ENCODE peak calls at places on chromosomes 2 and 18, in five cellular contexts. One of them, this sample, is unnamed. For H3K9me3, the result is how much of the 10 kb centered on the place peaks cover.

GRCh38 chr2:67214585-67215184 is 182.4 kb upstream of the ETAA1 start:
- DNase-seq in neuronal stem cell: no peak
- DNase-seq in body of pancreas: no peak
- DNase-seq in right cardiac atrium: no peak
- DNase-seq in IMR-90: no peak
- DNase-seq in this sample: no peak

GRCh38 chr2:121748202-121748601 is 7.2 kb upstream of the TSN start:
- DNase-seq in neuronal stem cell: no peak
- DNase-seq in body of pancreas: no peak
- DNase-seq in right cardiac atrium: no peak
- DNase-seq in IMR-90: peak
- DNase-seq in this sample: no peak

GRCh38 chr2:96142217-96143113 is 2.8 kb downstream of the DUSP2 start:
- DNase-seq in neuronal stem cell: no peak
- DNase-seq in body of pancreas: peak
- DNase-seq in right cardiac atrium: no peak
- DNase-seq in IMR-90: no peak
- DNase-seq in this sample: peak

GRCh38 chr2:71223767-71224333 is 3.1 kb downstream of the PAIP2B start:
- DNase-seq in neuronal stem cell: peak
- DNase-seq in body of pancreas: peak
- DNase-seq in right cardiac atrium: peak
- DNase-seq in IMR-90: peak
- DNase-seq in this sample: peak

GRCh38 chr2:201440182-201440581 is 11.1 kb downstream of the TRAK2 start:
- DNase-seq in neuronal stem cell: no peak
- DNase-seq in body of pancreas: peak
- DNase-seq in right cardiac atrium: no peak
- DNase-seq in IMR-90: no peak
- DNase-seq in this sample: peak

GRCh38 chr2:190678444-190679162 is 29.7 kb downstream of the NAB1 start:
- DNase-seq in neuronal stem cell: no peak
- DNase-seq in body of pancreas: no peak
- DNase-seq in right cardiac atrium: no peak
- DNase-seq in IMR-90: peak
- DNase-seq in this sample: no peak

GRCh38 chr2:33375054-33375453 is 101.4 kb upstream of the RASGRP3 start:
- DNase-seq in neuronal stem cell: no peak
- DNase-seq in body of pancreas: no peak
- DNase-seq in right cardiac atrium: no peak
- DNase-seq in IMR-90: peak
- DNase-seq in this sample: no peak

GRCh38 chr2:65378308-65378689 is 54.1 kb downstream of the SPRED2 start:
- DNase-seq in neuronal stem cell: no peak
- DNase-seq in body of pancreas: no peak
- DNase-seq in right cardiac atrium: no peak
- DNase-seq in IMR-90: no peak
- DNase-seq in this sample: no peak

GRCh38 chr2:9796056-9796792 is 47.0 kb upstream of the TAF1B start:
- DNase-seq in neuronal stem cell: no peak
- DNase-seq in body of pancreas: no peak
- DNase-seq in right cardiac atrium: peak
- DNase-seq in IMR-90: no peak
- DNase-seq in this sample: no peak

DNA sequence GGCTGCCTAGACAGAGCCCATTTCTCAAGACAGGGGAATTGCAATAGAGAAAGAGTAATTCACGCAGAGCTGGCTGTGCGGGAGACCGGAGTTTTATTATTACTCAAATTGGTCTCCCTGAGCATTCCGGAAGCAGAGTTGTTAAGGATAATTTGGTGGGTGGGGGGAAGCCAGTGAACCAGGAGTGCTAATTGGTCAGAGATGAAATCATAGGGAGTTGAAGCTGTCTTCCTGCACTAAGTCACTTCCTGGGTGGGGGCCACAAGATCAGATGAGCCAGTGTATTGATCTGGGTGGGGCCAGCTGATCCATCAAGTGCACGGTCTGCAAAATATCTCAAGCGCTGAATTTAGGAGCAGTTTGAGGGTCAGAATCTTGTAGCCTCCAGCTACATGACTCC is 84.8 kb downstream of the RTN4 start:
- DNase-seq in neuronal stem cell: no peak
- DNase-seq in body of pancreas: no peak
- DNase-seq in right cardiac atrium: no peak
- DNase-seq in IMR-90: no peak
- DNase-seq in this sample: no peak
- H3K27ac ChIP-seq in neuronal stem cell: no peak
- H3K27ac ChIP-seq in body of pancreas: no peak
- H3K27ac ChIP-seq in right cardiac atrium: no peak
- H3K27ac ChIP-seq in IMR-90: no peak
- H3K27ac ChIP-seq in this sample: peak

GRCh38 chr18:73737990-73738389 is 409.6 kb downstream of the FBXO15 start:
- DNase-seq in neuronal stem cell: no peak
- DNase-seq in body of pancreas: no peak
- DNase-seq in right cardiac atrium: no peak
- DNase-seq in IMR-90: no peak
- DNase-seq in this sample: no peak
- H3K9me3 ChIP-seq in neuronal stem cell: under half
- H3K9me3 ChIP-seq in body of pancreas: under half
- H3K9me3 ChIP-seq in right cardiac atrium: under half
- H3K9me3 ChIP-seq in IMR-90: under half
- H3K9me3 ChIP-seq in this sample: under half

GRCh38 chr18:44723366-44723765 is 42.7 kb downstream of the SETBP1 start:
- DNase-seq in neuronal stem cell: no peak
- DNase-seq in body of pancreas: no peak
- DNase-seq in right cardiac atrium: no peak
- DNase-seq in IMR-90: no peak
- DNase-seq in this sample: no peak
- H3K27ac ChIP-seq in neuronal stem cell: no peak
- H3K27ac ChIP-seq in body of pancreas: no peak
- H3K27ac ChIP-seq in right cardiac atrium: no peak
- H3K27ac ChIP-seq in IMR-90: no peak
- H3K27ac ChIP-seq in this sample: no peak

GRCh38 chr2:240530181-240530580 is 27.6 kb downstream of the ANKMY1 start:
- DNase-seq in neuronal stem cell: no peak
- DNase-seq in body of pancreas: no peak
- DNase-seq in right cardiac atrium: no peak
- DNase-seq in IMR-90: no peak
- DNase-seq in this sample: no peak
- H3K9me3 ChIP-seq in neuronal stem cell: under half
- H3K9me3 ChIP-seq in body of pancreas: under half
- H3K9me3 ChIP-seq in right cardiac atrium: under half
- H3K9me3 ChIP-seq in IMR-90: under half
- H3K9me3 ChIP-seq in this sample: under half

GRCh38 chr2:46798041-46798440 is 117.6 kb downstream of the MCFD2 start:
- DNase-seq in neuronal stem cell: no peak
- DNase-seq in body of pancreas: no peak
- DNase-seq in right cardiac atrium: no peak
- DNase-seq in IMR-90: peak
- DNase-seq in this sample: no peak
- H3K27ac ChIP-seq in neuronal stem cell: no peak
- H3K27ac ChIP-seq in body of pancreas: no peak
- H3K27ac ChIP-seq in right cardiac atrium: no peak
- H3K27ac ChIP-seq in IMR-90: no peak
- H3K27ac ChIP-seq in this sample: no peak

GRCh38 chr2:41764919-41765318 is 282.9 kb upstream of the PKDCC start:
- DNase-seq in neuronal stem cell: no peak
- DNase-seq in body of pancreas: no peak
- DNase-seq in right cardiac atrium: no peak
- DNase-seq in IMR-90: no peak
- DNase-seq in this sample: no peak
- H3K9me3 ChIP-seq in neuronal stem cell: under half
- H3K9me3 ChIP-seq in body of pancreas: under half
- H3K9me3 ChIP-seq in right cardiac atrium: under half
- H3K9me3 ChIP-seq in IMR-90: under half
- H3K9me3 ChIP-seq in this sample: under half

DNA sequence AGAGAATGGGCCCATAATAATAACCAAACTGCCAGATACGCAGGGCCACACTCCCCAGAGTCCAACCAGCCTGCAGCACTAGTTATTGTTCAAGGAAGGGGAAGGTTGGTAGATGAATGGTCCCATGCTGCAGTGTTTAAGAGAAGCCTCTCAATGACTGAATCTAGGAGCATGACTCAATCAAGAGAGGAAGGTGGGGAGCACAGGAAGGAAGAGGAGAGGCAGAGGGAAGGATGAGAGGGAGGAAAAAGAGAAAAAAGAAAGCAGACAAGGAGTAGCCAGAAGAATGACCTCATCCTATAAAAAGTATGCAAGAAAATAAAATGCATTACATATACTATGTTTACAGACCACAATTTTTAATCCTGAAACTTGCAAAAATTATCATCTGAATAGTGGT is 174.5 kb downstream of the TCF4 start:
- DNase-seq in neuronal stem cell: no peak
- DNase-seq in body of pancreas: no peak
- DNase-seq in right cardiac atrium: no peak
- DNase-seq in IMR-90: peak
- DNase-seq in this sample: no peak
- H3K27ac ChIP-seq in neuronal stem cell: no peak
- H3K27ac ChIP-seq in body of pancreas: no peak
- H3K27ac ChIP-seq in right cardiac atrium: no peak
- H3K27ac ChIP-seq in IMR-90: no peak
- H3K27ac ChIP-seq in this sample: no peak